ENCODE peak calls at places on chromosome 21, in seven cellular contexts. V, H, O, Z, B, U and J are unnamed samples.

GRCh38 chr21:43591468-43592050 is 67.7 kb downstream of the HSF2BP start:
- DNase-seq in V (no peak), Z (no peak), H (no peak), B (no peak), U (no peak), O (no peak), J (no peak)

GRCh38 chr21:45282283-45283018 is 5.2 kb downstream of the POFUT2 start:
- DNase-seq in H (peak; percentile 15), V (no peak), B (no peak), U (no peak), Z (no peak), O (no peak), J (no peak)

GRCh38 chr21:31972622-31973021 is 99.8 kb downstream of the HUNK start:
- DNase-seq in U (no peak), O (no peak), B (no peak), V (no peak), Z (no peak), H (no peak), J (no peak)

GRCh38 chr21:17513214-17514123 is 626 bp downstream of the CXADR start:
- DNase-seq in V (no peak), Z (no peak), B (no peak), H (peak; percentile 22), U (no peak), O (peak; percentile 35), J (peak; percentile 37)

GRCh38 chr21:44370027-44370735 is 16.8 kb downstream of the TRPM2 start:
- DNase-seq in B (no peak), U (no peak), H (peak; percentile 66), O (peak; percentile 37), Z (no peak), V (no peak), J (no peak)

GRCh38 chr21:29405503-29406122 is 106.9 kb downstream of the BACH1 start:
- DNase-seq in O (no peak), H (no peak), U (no peak), B (no peak), Z (no peak), V (no peak), J (no peak)

GRCh38 chr21:43324596-43324995 is 102.3 kb downstream of the SIK1 start:
- DNase-seq in Z (no peak), B (no peak), H (no peak), O (no peak), U (no peak), V (no peak), J (no peak)

GRCh38 chr21:8998946-8999681 is 1522.3 kb upstream of the TPTE start:
- DNase-seq in Z (no peak), O (no peak), U (no peak), B (no peak), V (no peak), H (no peak), J (no peak)

GRCh38 chr21:39175154-39175553 is 8.1 kb downstream of the PSMG1 start:
- DNase-seq in Z (no peak), H (no peak), B (peak; percentile 22), V (no peak), O (no peak), U (no peak), J (no peak)

GRCh38 chr21:45412909-45413581 is 8.1 kb downstream of the COL18A1 start:
- DNase-seq in V (no peak), B (no peak), U (no peak), Z (no peak), O (no peak), H (peak; percentile 30), J (no peak)

GRCh38 chr21:43904316-43904925 is 39.4 kb downstream of the AGPAT3 start:
- DNase-seq in Z (no peak), B (no peak), V (no peak), U (no peak), H (no peak), O (no peak), J (no peak)

GRCh38 chr21:45580576-45581321 is 38.5 kb upstream of the SLC19A1 start:
- DNase-seq in Z (no peak), O (no peak), V (no peak), U (no peak), B (no peak), H (no peak), J (no peak)

GRCh38 chr21:31500071-31500470 is 156.0 kb upstream of the TIAM1 start:
- DNase-seq in H (no peak), O (no peak), V (no peak), Z (no peak), U (no peak), B (no peak), J (no peak)

GRCh38 chr21:16455978-16456377 is 726.2 kb downstream of the USP25 start:
- DNase-seq in O (no peak), V (no peak), U (no peak), B (no peak), Z (no peak), H (no peak), J (peak; percentile 77)

GRCh38 chr21:14916676-14917141 is 148.1 kb downstream of the NRIP1 start:
- DNase-seq in H (no peak), B (no peak), U (no peak), Z (no peak), O (no peak), V (no peak), J (no peak)

GRCh38 chr21:44443291-44443890 is 11.9 kb upstream of the LRRC3 start:
- DNase-seq in B (no peak), V (no peak), U (no peak), O (no peak), Z (no peak), H (no peak), J (no peak)